ENCODE peak calls at places on chromosomes 2 and 18, in four cellular contexts. L is left ventricle myocardium inferior, Z is GM23248, S is colonic mucosa. J is an unnamed sample.

GRCh38 chr18:76445741-76446232 is 49.3 kb downstream of the ZNF516 start:
- DNase-seq in L (no peak), Z (peak; percentile 55), S (no peak), J (peak; percentile 15)

GRCh38 chr18:9506046-9506792 is 30.9 kb downstream of the RALBP1 start:
- DNase-seq in L (no peak), Z (peak; percentile 21), S (peak; percentile 25), J (peak; percentile 27)

GRCh38 chr2:28506112-28506511 is 10.3 kb downstream of the PLB1 start:
- DNase-seq in L (no peak), Z (peak; percentile 14), S (no peak), J (no peak)

GRCh38 chr2:238155761-238156694 is 2.7 kb upstream of the ERFE start:
- DNase-seq in L (no peak), Z (no peak), S (no peak), J (no peak)

GRCh38 chr2:113711857-113712256 is 44.6 kb downstream of the SLC35F5 start:
- DNase-seq in L (no peak), Z (no peak), S (no peak), J (no peak)

GRCh38 chr2:226114436-226114835 is 685.2 kb downstream of the IRS1 start:
- DNase-seq in L (no peak), Z (no peak), S (no peak), J (peak; percentile 42)

GRCh38 chr2:100011272-100011711 is 131.1 kb downstream of the AFF3 start:
- DNase-seq in L (no peak), Z (peak; percentile 81), S (no peak), J (peak; percentile 56)

GRCh38 chr2:119289093-119289492 is 65.5 kb downstream of the STEAP3 start:
- DNase-seq in L (no peak), Z (no peak), S (no peak), J (no peak)

GRCh38 chr2:11637546-11637945 is 32.4 kb downstream of the NTSR2 start:
- DNase-seq in L (no peak), Z (no peak), S (no peak), J (no peak)

GRCh38 chr2:74146929-74147728 is 583 bp downstream of the BOLA3 start:
- DNase-seq in L (no peak), Z (peak; percentile 80), S (no peak), J (peak; percentile 27)

GRCh38 chr2:234974501-234975385 is 22.9 kb downstream of the SH3BP4 start:
- DNase-seq in L (no peak), Z (peak; percentile 91), S (no peak), J (no peak)

GRCh38 chr2:1993711-1994682 is 249.7 kb upstream of the PXDN start:
- DNase-seq in L (no peak), Z (peak; percentile 33), S (no peak), J (peak; percentile 17)

GRCh38 chr18:58491113-58491696 is 137.7 kb downstream of the ALPK2 start:
- DNase-seq in L (no peak), Z (no peak), S (peak; percentile 27), J (no peak)

GRCh38 chr18:80197490-80197889 is 49.8 kb downstream of the PARD6G start:
- DNase-seq in L (no peak), Z (no peak), S (no peak), J (no peak)

GRCh38 chr2:80266231-80266630 is 38.3 kb downstream of the LRRTM1 start:
- DNase-seq in L (no peak), Z (no peak), S (no peak), J (no peak)

GRCh38 chr2:190844700-190845410 is 35.8 kb upstream of the GLS start:
- DNase-seq in L (no peak), Z (no peak), S (no peak), J (no peak)

GRCh38 chr2:234863043-234863934 is 88.5 kb upstream of the SH3BP4 start:
- DNase-seq in L (peak; percentile 25), Z (peak; percentile 81), S (peak; percentile 25), J (peak; percentile 73)

GRCh38 chr2:167310442-167310841 is 422.2 kb downstream of the XIRP2 start:
- DNase-seq in L (no peak), Z (no peak), S (no peak), J (no peak)

GRCh38 chr2:205754924-205755321 is 72.6 kb downstream of the NRP2 start:
- DNase-seq in L (no peak), Z (peak; percentile 63), S (peak; percentile 38), J (peak; percentile 84)

GRCh38 chr2:8580316-8581047 is 101.4 kb upstream of the ID2 start:
- DNase-seq in L (no peak), Z (no peak), S (no peak), J (no peak)

GRCh38 chr2:25339791-25340339 is 1.9 kb downstream of the DNMT3A start:
- DNase-seq in L (peak; percentile 48), Z (no peak), S (peak; percentile 68), J (no peak)

GRCh38 chr2:132783883-132784282 is 113.9 kb upstream of the LYPD1 start:
- DNase-seq in L (no peak), Z (no peak), S (no peak), J (no peak)

GRCh38 chr2:18245375-18245774 is 315.1 kb downstream of the RDH14 start:
- DNase-seq in L (no peak), Z (peak; percentile 13), S (no peak), J (no peak)

GRCh38 chr2:207849443-207849842 is 79.7 kb upstream of the FZD5 start:
- DNase-seq in L (no peak), Z (no peak), S (no peak), J (no peak)

GRCh38 chr2:148653437-148653836 is 8.9 kb downstream of the EPC2 start:
- DNase-seq in L (no peak), Z (no peak), S (no peak), J (no peak)

GRCh38 chr18:34543356-34543755 is 166.7 kb upstream of the DTNA start:
- DNase-seq in L (no peak), Z (no peak), S (no peak), J (no peak)

GRCh38 chr18:48927286-48928080 is 23.3 kb downstream of the SMAD7 start:
- DNase-seq in L (no peak), Z (peak; percentile 20), S (no peak), J (no peak)

GRCh38 chr2:74815955-74816354 is 18.0 kb upstream of the HK2 start:
- DNase-seq in L (no peak), Z (no peak), S (no peak), J (no peak)

GRCh38 chr2:177334940-177335543 is 57.5 kb upstream of the AGPS start:
- DNase-seq in L (no peak), Z (peak; percentile 75), S (no peak), J (no peak)

GRCh38 chr2:54838585-54839035 is 115.1 kb downstream of the EML6 start:
- DNase-seq in L (peak; percentile 44), Z (peak; percentile 81), S (peak; percentile 73), J (peak; percentile 55)

GRCh38 chr2:61538920-61539559 is 884 bp upstream of the XPO1 start:
- DNase-seq in L (no peak), Z (peak; percentile 65), S (peak; percentile 39), J (peak; percentile 37)

GRCh38 chr18:56709463-56709862 is 58.3 kb downstream of the WDR7 start:
- DNase-seq in L (no peak), Z (peak; percentile 90), S (no peak), J (peak; percentile 32)

GRCh38 chr18:27181726-27182125 is 3.4 kb downstream of the CHST9 start:
- DNase-seq in L (no peak), Z (no peak), S (no peak), J (no peak)

DNA sequence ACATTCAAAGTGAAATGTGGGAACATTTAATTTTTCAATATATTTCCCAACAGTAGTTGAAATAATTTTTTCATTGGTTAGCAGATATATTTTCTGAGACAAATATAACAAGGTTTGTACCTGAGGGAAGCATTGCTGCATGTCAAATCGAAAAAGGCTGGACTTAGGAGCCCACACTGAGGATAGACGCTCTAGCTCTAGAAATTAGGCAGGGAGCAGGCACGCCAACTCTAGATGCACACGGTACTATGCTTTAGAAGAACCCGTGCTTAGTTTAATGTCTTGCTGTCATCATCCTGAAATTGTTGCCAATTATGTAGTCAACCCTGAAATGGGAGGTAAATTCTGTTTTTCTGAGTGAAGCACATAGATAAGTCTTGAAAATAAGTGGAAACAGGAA is 731.1 kb upstream of the ZNF804A start:
- DNase-seq in L (no peak), Z (no peak), S (no peak), J (no peak)
- H3K4me3 ChIP-seq in L (no peak overlapping the region), Z (no peak overlapping the region), S (no peak overlapping the region), J (no peak overlapping the region)

GRCh38 chr2:69945447-69945846 is 16.0 kb downstream of the ASPRV1 start:
- DNase-seq in L (no peak), Z (peak; percentile 62), S (no peak), J (no peak)
- H3K4me3 ChIP-seq in L (no peak overlapping the region), Z (no peak overlapping the region), S (no peak overlapping the region), J (no peak overlapping the region)

GRCh38 chr18:69890558-69890957 is 57.1 kb downstream of the CD226 start:
- DNase-seq in L (no peak), Z (no peak), S (no peak), J (no peak)

GRCh38 chr18:69885841-69886531 is 61.7 kb downstream of the CD226 start:
- DNase-seq in L (no peak), Z (no peak), S (no peak), J (no peak)

GRCh38 chr18:69885381-69885780 is 62.3 kb downstream of the CD226 start:
- DNase-seq in L (no peak), Z (no peak), S (no peak), J (no peak)

GRCh38 chr18:69883781-69884180 is 63.9 kb downstream of the CD226 start:
- DNase-seq in L (no peak), Z (no peak), S (no peak), J (no peak)

GRCh38 chr18:69889009-69889408 is 58.7 kb downstream of the CD226 start:
- DNase-seq in L (no peak), Z (no peak), S (no peak), J (no peak)
- H3K4me3 ChIP-seq in L (no peak overlapping the region), Z (no peak overlapping the region), S (no peak overlapping the region), J (no peak overlapping the region)

GRCh38 chr18:73617981-73618380 is 529.7 kb downstream of the FBXO15 start:
- DNase-seq in L (no peak), Z (no peak), S (no peak), J (no peak)
- H3K4me3 ChIP-seq in L (no peak overlapping the region), Z (no peak overlapping the region), S (no peak overlapping the region), J (no peak overlapping the region)

GRCh38 chr2:45654250-45654649 is 2.8 kb downstream of the PRKCE start:
- DNase-seq in L (no peak), Z (peak; percentile 5), S (no peak), J (no peak)
- H3K4me3 ChIP-seq in L (no peak overlapping the region), Z (no peak overlapping the region), S (no peak overlapping the region), J (no peak overlapping the region)

DNA sequence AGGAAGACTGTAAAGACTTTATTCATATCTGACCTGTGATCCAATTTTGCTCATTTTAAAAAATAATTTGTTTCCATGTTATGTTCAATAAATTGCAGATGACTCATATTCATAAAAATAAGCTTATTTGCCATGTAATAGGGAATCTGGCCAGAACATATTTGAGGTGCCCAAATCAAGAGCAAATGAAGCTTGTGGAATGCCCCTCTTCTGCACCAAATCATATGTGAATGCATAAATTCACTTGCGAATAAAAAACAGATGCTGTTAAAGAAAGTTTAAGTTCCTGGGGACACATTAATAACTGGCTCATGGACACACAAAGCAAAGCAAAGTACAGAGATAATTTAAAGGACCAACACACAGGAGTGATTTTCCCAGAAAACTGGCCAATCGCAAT is 279.0 kb upstream of the CDH2 start:
- DNase-seq in L (no peak), Z (no peak), S (no peak), J (no peak)
- H3K4me3 ChIP-seq in L (no peak overlapping the region), Z (no peak overlapping the region), S (no peak overlapping the region), J (no peak overlapping the region)